ENCODE peak calls at places on chromosomes 13 and 19, in seven cellular contexts. One of them, this sample, is unnamed.

GRCh38 chr19:36073121-36073876 is 18.6 kb downstream of the WDR62 start:
- DNase-seq in endothelial cell: no peak
- DNase-seq in NCI-H1417 treated with DMSO at 0.1 percent for 48 hours: no peak
- DNase-seq in stimulated activated CD8-positive, alpha-beta memory T cell treated with anti-CD3 and anti-CD28 coated beads, Interleukin-7, amount 100 ng/mL, for 48 hours: no peak
- DNase-seq in activated CD4-positive, alpha-beta T cell treated with anti-CD3 and anti-CD28 coated beads, Interleukin-2, amount 50 U/mL, for 1 hour: no peak
- DNase-seq in neuronal stem cell: no peak
- DNase-seq in thyroid gland: no peak
- DNase-seq in this sample: no peak

GRCh38 chr19:47485210-47485609 is 1.2 kb upstream of the KPTN start:
- DNase-seq in NCI-H1417 treated with DMSO at 0.1 percent for 48 hours: no peak
- DNase-seq in stimulated activated CD8-positive, alpha-beta memory T cell treated with anti-CD3 and anti-CD28 coated beads, Interleukin-7, amount 100 ng/mL, for 48 hours: no peak
- DNase-seq in activated CD4-positive, alpha-beta T cell treated with anti-CD3 and anti-CD28 coated beads, Interleukin-2, amount 50 U/mL, for 1 hour: no peak
- DNase-seq in endothelial cell: no peak
- DNase-seq in thyroid gland: no peak
- DNase-seq in neuronal stem cell: no peak
- DNase-seq in this sample: no peak

GRCh38 chr13:45695198-45695730 is 6.9 kb upstream of the CBY2 start:
- DNase-seq in endothelial cell: no peak
- DNase-seq in NCI-H1417 treated with DMSO at 0.1 percent for 48 hours: no peak
- DNase-seq in neuronal stem cell: no peak
- DNase-seq in stimulated activated CD8-positive, alpha-beta memory T cell treated with anti-CD3 and anti-CD28 coated beads, Interleukin-7, amount 100 ng/mL, for 48 hours: peak; percentile 11
- DNase-seq in activated CD4-positive, alpha-beta T cell treated with anti-CD3 and anti-CD28 coated beads, Interleukin-2, amount 50 U/mL, for 1 hour: no peak
- DNase-seq in thyroid gland: no peak
- DNase-seq in this sample: no peak

GRCh38 chr13:21759911-21760310 is 89.0 kb downstream of the FGF9 start:
- DNase-seq in thyroid gland: no peak
- DNase-seq in activated CD4-positive, alpha-beta T cell treated with anti-CD3 and anti-CD28 coated beads, Interleukin-2, amount 50 U/mL, for 1 hour: no peak
- DNase-seq in neuronal stem cell: no peak
- DNase-seq in stimulated activated CD8-positive, alpha-beta memory T cell treated with anti-CD3 and anti-CD28 coated beads, Interleukin-7, amount 100 ng/mL, for 48 hours: no peak
- DNase-seq in endothelial cell: no peak
- DNase-seq in NCI-H1417 treated with DMSO at 0.1 percent for 48 hours: no peak
- DNase-seq in this sample: no peak

GRCh38 chr13:75610466-75610865 is 25.7 kb upstream of the LMO7 start:
- DNase-seq in stimulated activated CD8-positive, alpha-beta memory T cell treated with anti-CD3 and anti-CD28 coated beads, Interleukin-7, amount 100 ng/mL, for 48 hours: no peak
- DNase-seq in endothelial cell: no peak
- DNase-seq in activated CD4-positive, alpha-beta T cell treated with anti-CD3 and anti-CD28 coated beads, Interleukin-2, amount 50 U/mL, for 1 hour: no peak
- DNase-seq in NCI-H1417 treated with DMSO at 0.1 percent for 48 hours: no peak
- DNase-seq in neuronal stem cell: no peak
- DNase-seq in thyroid gland: no peak
- DNase-seq in this sample: no peak

GRCh38 chr19:17441241-17442135 is 7.0 kb downstream of the TMEM221 start:
- DNase-seq in neuronal stem cell: no peak
- DNase-seq in NCI-H1417 treated with DMSO at 0.1 percent for 48 hours: no peak
- DNase-seq in endothelial cell: peak; percentile 40
- DNase-seq in activated CD4-positive, alpha-beta T cell treated with anti-CD3 and anti-CD28 coated beads, Interleukin-2, amount 50 U/mL, for 1 hour: no peak
- DNase-seq in thyroid gland: no peak
- DNase-seq in stimulated activated CD8-positive, alpha-beta memory T cell treated with anti-CD3 and anti-CD28 coated beads, Interleukin-7, amount 100 ng/mL, for 48 hours: no peak
- DNase-seq in this sample: peak; percentile 26

GRCh38 chr13:66627512-66627911 is 602.6 kb downstream of the PCDH9 start:
- DNase-seq in neuronal stem cell: no peak
- DNase-seq in endothelial cell: no peak
- DNase-seq in activated CD4-positive, alpha-beta T cell treated with anti-CD3 and anti-CD28 coated beads, Interleukin-2, amount 50 U/mL, for 1 hour: no peak
- DNase-seq in thyroid gland: no peak
- DNase-seq in stimulated activated CD8-positive, alpha-beta memory T cell treated with anti-CD3 and anti-CD28 coated beads, Interleukin-7, amount 100 ng/mL, for 48 hours: no peak
- DNase-seq in NCI-H1417 treated with DMSO at 0.1 percent for 48 hours: no peak
- DNase-seq in this sample: no peak

GRCh38 chr13:66660013-66660804 is 569.9 kb downstream of the PCDH9 start:
- DNase-seq in neuronal stem cell: no peak
- DNase-seq in activated CD4-positive, alpha-beta T cell treated with anti-CD3 and anti-CD28 coated beads, Interleukin-2, amount 50 U/mL, for 1 hour: no peak
- DNase-seq in endothelial cell: no peak
- DNase-seq in thyroid gland: no peak
- DNase-seq in NCI-H1417 treated with DMSO at 0.1 percent for 48 hours: no peak
- DNase-seq in stimulated activated CD8-positive, alpha-beta memory T cell treated with anti-CD3 and anti-CD28 coated beads, Interleukin-7, amount 100 ng/mL, for 48 hours: no peak
- DNase-seq in this sample: no peak

GRCh38 chr13:27295096-27295495 is 24.5 kb downstream of the RASL11A start:
- DNase-seq in neuronal stem cell: no peak
- DNase-seq in endothelial cell: no peak
- DNase-seq in NCI-H1417 treated with DMSO at 0.1 percent for 48 hours: no peak
- DNase-seq in stimulated activated CD8-positive, alpha-beta memory T cell treated with anti-CD3 and anti-CD28 coated beads, Interleukin-7, amount 100 ng/mL, for 48 hours: no peak
- DNase-seq in activated CD4-positive, alpha-beta T cell treated with anti-CD3 and anti-CD28 coated beads, Interleukin-2, amount 50 U/mL, for 1 hour: no peak
- DNase-seq in thyroid gland: no peak
- DNase-seq in this sample: no peak

GRCh38 chr19:18253716-18254115 is 20.5 kb downstream of the IQCN start:
- DNase-seq in neuronal stem cell: no peak
- DNase-seq in NCI-H1417 treated with DMSO at 0.1 percent for 48 hours: no peak
- DNase-seq in endothelial cell: no peak
- DNase-seq in stimulated activated CD8-positive, alpha-beta memory T cell treated with anti-CD3 and anti-CD28 coated beads, Interleukin-7, amount 100 ng/mL, for 48 hours: no peak
- DNase-seq in activated CD4-positive, alpha-beta T cell treated with anti-CD3 and anti-CD28 coated beads, Interleukin-2, amount 50 U/mL, for 1 hour: no peak
- DNase-seq in thyroid gland: peak; percentile 92
- DNase-seq in this sample: no peak

GRCh38 chr19:47247308-47247990 is 8.9 kb upstream of the CCDC9 start:
- DNase-seq in endothelial cell: peak; percentile 78
- DNase-seq in NCI-H1417 treated with DMSO at 0.1 percent for 48 hours: no peak
- DNase-seq in thyroid gland: peak; percentile 71
- DNase-seq in neuronal stem cell: no peak
- DNase-seq in activated CD4-positive, alpha-beta T cell treated with anti-CD3 and anti-CD28 coated beads, Interleukin-2, amount 50 U/mL, for 1 hour: peak; percentile 77
- DNase-seq in stimulated activated CD8-positive, alpha-beta memory T cell treated with anti-CD3 and anti-CD28 coated beads, Interleukin-7, amount 100 ng/mL, for 48 hours: no peak
- DNase-seq in this sample: peak; percentile 81

GRCh38 chr13:63396746-63397145 is 1981.1 kb upstream of the PCDH20 start:
- DNase-seq in thyroid gland: no peak
- DNase-seq in activated CD4-positive, alpha-beta T cell treated with anti-CD3 and anti-CD28 coated beads, Interleukin-2, amount 50 U/mL, for 1 hour: no peak
- DNase-seq in neuronal stem cell: no peak
- DNase-seq in endothelial cell: no peak
- DNase-seq in NCI-H1417 treated with DMSO at 0.1 percent for 48 hours: no peak
- DNase-seq in stimulated activated CD8-positive, alpha-beta memory T cell treated with anti-CD3 and anti-CD28 coated beads, Interleukin-7, amount 100 ng/mL, for 48 hours: no peak
- DNase-seq in this sample: no peak

GRCh38 chr19:4660181-4660791 is 9.9 kb downstream of the MYDGF start:
- DNase-seq in NCI-H1417 treated with DMSO at 0.1 percent for 48 hours: no peak
- DNase-seq in stimulated activated CD8-positive, alpha-beta memory T cell treated with anti-CD3 and anti-CD28 coated beads, Interleukin-7, amount 100 ng/mL, for 48 hours: no peak
- DNase-seq in thyroid gland: no peak
- DNase-seq in neuronal stem cell: no peak
- DNase-seq in activated CD4-positive, alpha-beta T cell treated with anti-CD3 and anti-CD28 coated beads, Interleukin-2, amount 50 U/mL, for 1 hour: no peak
- DNase-seq in endothelial cell: peak; percentile 50
- DNase-seq in this sample: peak; percentile 32

GRCh38 chr13:89550842-89551422 is 1796.6 kb upstream of the MIR17HG start:
- DNase-seq in NCI-H1417 treated with DMSO at 0.1 percent for 48 hours: no peak
- DNase-seq in thyroid gland: no peak
- DNase-seq in endothelial cell: no peak
- DNase-seq in stimulated activated CD8-positive, alpha-beta memory T cell treated with anti-CD3 and anti-CD28 coated beads, Interleukin-7, amount 100 ng/mL, for 48 hours: no peak
- DNase-seq in activated CD4-positive, alpha-beta T cell treated with anti-CD3 and anti-CD28 coated beads, Interleukin-2, amount 50 U/mL, for 1 hour: no peak
- DNase-seq in neuronal stem cell: no peak
- DNase-seq in this sample: no peak

GRCh38 chr19:49869009-49869483 is 1.7 kb upstream of the PNKP start:
- DNase-seq in activated CD4-positive, alpha-beta T cell treated with anti-CD3 and anti-CD28 coated beads, Interleukin-2, amount 50 U/mL, for 1 hour: no peak
- DNase-seq in thyroid gland: no peak
- DNase-seq in NCI-H1417 treated with DMSO at 0.1 percent for 48 hours: no peak
- DNase-seq in stimulated activated CD8-positive, alpha-beta memory T cell treated with anti-CD3 and anti-CD28 coated beads, Interleukin-7, amount 100 ng/mL, for 48 hours: no peak
- DNase-seq in neuronal stem cell: no peak
- DNase-seq in endothelial cell: no peak
- DNase-seq in this sample: no peak

GRCh38 chr19:11179716-11180297 is 17.5 kb downstream of the KANK2 start:
- DNase-seq in stimulated activated CD8-positive, alpha-beta memory T cell treated with anti-CD3 and anti-CD28 coated beads, Interleukin-7, amount 100 ng/mL, for 48 hours: no peak
- DNase-seq in neuronal stem cell: no peak
- DNase-seq in NCI-H1417 treated with DMSO at 0.1 percent for 48 hours: no peak
- DNase-seq in thyroid gland: no peak
- DNase-seq in activated CD4-positive, alpha-beta T cell treated with anti-CD3 and anti-CD28 coated beads, Interleukin-2, amount 50 U/mL, for 1 hour: no peak
- DNase-seq in endothelial cell: no peak
- DNase-seq in this sample: peak; percentile 21

GRCh38 chr19:17555929-17556813 is 722 bp downstream of the COLGALT1 start:
- DNase-seq in stimulated activated CD8-positive, alpha-beta memory T cell treated with anti-CD3 and anti-CD28 coated beads, Interleukin-7, amount 100 ng/mL, for 48 hours: peak; percentile 3
- DNase-seq in endothelial cell: peak; percentile 45
- DNase-seq in thyroid gland: peak; percentile 40
- DNase-seq in NCI-H1417 treated with DMSO at 0.1 percent for 48 hours: no peak
- DNase-seq in neuronal stem cell: peak; percentile 27
- DNase-seq in activated CD4-positive, alpha-beta T cell treated with anti-CD3 and anti-CD28 coated beads, Interleukin-2, amount 50 U/mL, for 1 hour: no peak
- DNase-seq in this sample: peak; percentile 24

GRCh38 chr19:30371157-30371845 is 883 bp upstream of the ZNF536 start:
- DNase-seq in thyroid gland: no peak
- DNase-seq in NCI-H1417 treated with DMSO at 0.1 percent for 48 hours: no peak
- DNase-seq in activated CD4-positive, alpha-beta T cell treated with anti-CD3 and anti-CD28 coated beads, Interleukin-2, amount 50 U/mL, for 1 hour: no peak
- DNase-seq in neuronal stem cell: no peak
- DNase-seq in endothelial cell: no peak
- DNase-seq in stimulated activated CD8-positive, alpha-beta memory T cell treated with anti-CD3 and anti-CD28 coated beads, Interleukin-7, amount 100 ng/mL, for 48 hours: no peak
- DNase-seq in this sample: no peak

GRCh38 chr13:113121183-113121927 is 1.2 kb upstream of the F10 start:
- DNase-seq in activated CD4-positive, alpha-beta T cell treated with anti-CD3 and anti-CD28 coated beads, Interleukin-2, amount 50 U/mL, for 1 hour: no peak
- DNase-seq in NCI-H1417 treated with DMSO at 0.1 percent for 48 hours: no peak
- DNase-seq in thyroid gland: no peak
- DNase-seq in stimulated activated CD8-positive, alpha-beta memory T cell treated with anti-CD3 and anti-CD28 coated beads, Interleukin-7, amount 100 ng/mL, for 48 hours: no peak
- DNase-seq in endothelial cell: no peak
- DNase-seq in neuronal stem cell: no peak
- DNase-seq in this sample: no peak

GRCh38 chr19:38650911-38651584 is 3.6 kb downstream of the ACTN4 start:
- DNase-seq in stimulated activated CD8-positive, alpha-beta memory T cell treated with anti-CD3 and anti-CD28 coated beads, Interleukin-7, amount 100 ng/mL, for 48 hours: no peak
- DNase-seq in NCI-H1417 treated with DMSO at 0.1 percent for 48 hours: no peak
- DNase-seq in neuronal stem cell: no peak
- DNase-seq in thyroid gland: peak; percentile 44
- DNase-seq in activated CD4-positive, alpha-beta T cell treated with anti-CD3 and anti-CD28 coated beads, Interleukin-2, amount 50 U/mL, for 1 hour: no peak
- DNase-seq in endothelial cell: no peak
- DNase-seq in this sample: no peak

GRCh38 chr13:44364601-44365000 is 9.0 kb upstream of the SERP2 start:
- DNase-seq in activated CD4-positive, alpha-beta T cell treated with anti-CD3 and anti-CD28 coated beads, Interleukin-2, amount 50 U/mL, for 1 hour: no peak
- DNase-seq in endothelial cell: no peak
- DNase-seq in stimulated activated CD8-positive, alpha-beta memory T cell treated with anti-CD3 and anti-CD28 coated beads, Interleukin-7, amount 100 ng/mL, for 48 hours: no peak
- DNase-seq in neuronal stem cell: peak; percentile 51
- DNase-seq in NCI-H1417 treated with DMSO at 0.1 percent for 48 hours: no peak
- DNase-seq in thyroid gland: no peak
- DNase-seq in this sample: no peak

GRCh38 chr13:94431987-94432386 is 47.5 kb downstream of the DCT start:
- DNase-seq in NCI-H1417 treated with DMSO at 0.1 percent for 48 hours: no peak
- DNase-seq in neuronal stem cell: no peak
- DNase-seq in thyroid gland: no peak
- DNase-seq in endothelial cell: no peak
- DNase-seq in stimulated activated CD8-positive, alpha-beta memory T cell treated with anti-CD3 and anti-CD28 coated beads, Interleukin-7, amount 100 ng/mL, for 48 hours: no peak
- DNase-seq in activated CD4-positive, alpha-beta T cell treated with anti-CD3 and anti-CD28 coated beads, Interleukin-2, amount 50 U/mL, for 1 hour: no peak
- DNase-seq in this sample: peak; percentile 51

GRCh38 chr13:109715902-109716301 is 70.5 kb downstream of the IRS2 start:
- DNase-seq in endothelial cell: no peak
- DNase-seq in stimulated activated CD8-positive, alpha-beta memory T cell treated with anti-CD3 and anti-CD28 coated beads, Interleukin-7, amount 100 ng/mL, for 48 hours: no peak
- DNase-seq in NCI-H1417 treated with DMSO at 0.1 percent for 48 hours: no peak
- DNase-seq in activated CD4-positive, alpha-beta T cell treated with anti-CD3 and anti-CD28 coated beads, Interleukin-2, amount 50 U/mL, for 1 hour: no peak
- DNase-seq in thyroid gland: no peak
- DNase-seq in neuronal stem cell: no peak
- DNase-seq in this sample: no peak

GRCh38 chr13:106768991-106769390 is 201.1 kb upstream of the ARGLU1 start:
- DNase-seq in neuronal stem cell: no peak
- DNase-seq in thyroid gland: peak; percentile 28
- DNase-seq in activated CD4-positive, alpha-beta T cell treated with anti-CD3 and anti-CD28 coated beads, Interleukin-2, amount 50 U/mL, for 1 hour: no peak
- DNase-seq in stimulated activated CD8-positive, alpha-beta memory T cell treated with anti-CD3 and anti-CD28 coated beads, Interleukin-7, amount 100 ng/mL, for 48 hours: no peak
- DNase-seq in endothelial cell: no peak
- DNase-seq in NCI-H1417 treated with DMSO at 0.1 percent for 48 hours: no peak
- DNase-seq in this sample: no peak

GRCh38 chr19:48558018-48558684 is 6.2 kb downstream of the SULT2B1 start:
- DNase-seq in thyroid gland: peak; percentile 75
- DNase-seq in neuronal stem cell: no peak
- DNase-seq in activated CD4-positive, alpha-beta T cell treated with anti-CD3 and anti-CD28 coated beads, Interleukin-2, amount 50 U/mL, for 1 hour: no peak
- DNase-seq in endothelial cell: no peak
- DNase-seq in stimulated activated CD8-positive, alpha-beta memory T cell treated with anti-CD3 and anti-CD28 coated beads, Interleukin-7, amount 100 ng/mL, for 48 hours: no peak
- DNase-seq in NCI-H1417 treated with DMSO at 0.1 percent for 48 hours: no peak
- DNase-seq in this sample: no peak

GRCh38 chr19:15432018-15432494 is 13.3 kb upstream of the AKAP8L start:
- DNase-seq in endothelial cell: no peak
- DNase-seq in activated CD4-positive, alpha-beta T cell treated with anti-CD3 and anti-CD28 coated beads, Interleukin-2, amount 50 U/mL, for 1 hour: no peak
- DNase-seq in stimulated activated CD8-positive, alpha-beta memory T cell treated with anti-CD3 and anti-CD28 coated beads, Interleukin-7, amount 100 ng/mL, for 48 hours: peak; percentile 15
- DNase-seq in thyroid gland: no peak
- DNase-seq in NCI-H1417 treated with DMSO at 0.1 percent for 48 hours: no peak
- DNase-seq in neuronal stem cell: no peak
- DNase-seq in this sample: no peak

GRCh38 chr13:70812481-70812880 is 704.2 kb upstream of the KLHL1 start:
- DNase-seq in endothelial cell: no peak
- DNase-seq in activated CD4-positive, alpha-beta T cell treated with anti-CD3 and anti-CD28 coated beads, Interleukin-2, amount 50 U/mL, for 1 hour: no peak
- DNase-seq in stimulated activated CD8-positive, alpha-beta memory T cell treated with anti-CD3 and anti-CD28 coated beads, Interleukin-7, amount 100 ng/mL, for 48 hours: no peak
- DNase-seq in thyroid gland: no peak
- DNase-seq in neuronal stem cell: no peak
- DNase-seq in NCI-H1417 treated with DMSO at 0.1 percent for 48 hours: no peak
- DNase-seq in this sample: no peak

GRCh38 chr13:107258599-107259187 is 690.8 kb upstream of the ARGLU1 start:
- DNase-seq in thyroid gland: no peak
- DNase-seq in NCI-H1417 treated with DMSO at 0.1 percent for 48 hours: no peak
- DNase-seq in neuronal stem cell: no peak
- DNase-seq in activated CD4-positive, alpha-beta T cell treated with anti-CD3 and anti-CD28 coated beads, Interleukin-2, amount 50 U/mL, for 1 hour: no peak
- DNase-seq in endothelial cell: no peak
- DNase-seq in stimulated activated CD8-positive, alpha-beta memory T cell treated with anti-CD3 and anti-CD28 coated beads, Interleukin-7, amount 100 ng/mL, for 48 hours: no peak
- DNase-seq in this sample: no peak

GRCh38 chr13:72458701-72459100 is 268.7 kb downstream of the MZT1 start:
- DNase-seq in thyroid gland: no peak
- DNase-seq in stimulated activated CD8-positive, alpha-beta memory T cell treated with anti-CD3 and anti-CD28 coated beads, Interleukin-7, amount 100 ng/mL, for 48 hours: no peak
- DNase-seq in NCI-H1417 treated with DMSO at 0.1 percent for 48 hours: no peak
- DNase-seq in activated CD4-positive, alpha-beta T cell treated with anti-CD3 and anti-CD28 coated beads, Interleukin-2, amount 50 U/mL, for 1 hour: no peak
- DNase-seq in endothelial cell: no peak
- DNase-seq in neuronal stem cell: no peak
- DNase-seq in this sample: no peak

GRCh38 chr19:8174706-8175105 is 25.3 kb upstream of the FBN3 start:
- DNase-seq in NCI-H1417 treated with DMSO at 0.1 percent for 48 hours: no peak
- DNase-seq in endothelial cell: no peak
- DNase-seq in stimulated activated CD8-positive, alpha-beta memory T cell treated with anti-CD3 and anti-CD28 coated beads, Interleukin-7, amount 100 ng/mL, for 48 hours: no peak
- DNase-seq in activated CD4-positive, alpha-beta T cell treated with anti-CD3 and anti-CD28 coated beads, Interleukin-2, amount 50 U/mL, for 1 hour: no peak
- DNase-seq in neuronal stem cell: no peak
- DNase-seq in thyroid gland: no peak
- DNase-seq in this sample: no peak

GRCh38 chr13:77810430-77810829 is 108.2 kb downstream of the EDNRB start:
- DNase-seq in stimulated activated CD8-positive, alpha-beta memory T cell treated with anti-CD3 and anti-CD28 coated beads, Interleukin-7, amount 100 ng/mL, for 48 hours: no peak
- DNase-seq in activated CD4-positive, alpha-beta T cell treated with anti-CD3 and anti-CD28 coated beads, Interleukin-2, amount 50 U/mL, for 1 hour: no peak
- DNase-seq in NCI-H1417 treated with DMSO at 0.1 percent for 48 hours: no peak
- DNase-seq in endothelial cell: no peak
- DNase-seq in thyroid gland: no peak
- DNase-seq in neuronal stem cell: no peak
- DNase-seq in this sample: peak; percentile 32

GRCh38 chr13:114119196-114119595 is 13.2 kb downstream of the RASA3 start:
- DNase-seq in NCI-H1417 treated with DMSO at 0.1 percent for 48 hours: no peak
- DNase-seq in activated CD4-positive, alpha-beta T cell treated with anti-CD3 and anti-CD28 coated beads, Interleukin-2, amount 50 U/mL, for 1 hour: no peak
- DNase-seq in neuronal stem cell: no peak
- DNase-seq in thyroid gland: peak; percentile 38
- DNase-seq in stimulated activated CD8-positive, alpha-beta memory T cell treated with anti-CD3 and anti-CD28 coated beads, Interleukin-7, amount 100 ng/mL, for 48 hours: no peak
- DNase-seq in endothelial cell: peak; percentile 81
- DNase-seq in this sample: no peak

GRCh38 chr19:13078897-13079541 is 23.6 kb downstream of the LYL1 start:
- DNase-seq in neuronal stem cell: no peak
- DNase-seq in endothelial cell: no peak
- DNase-seq in activated CD4-positive, alpha-beta T cell treated with anti-CD3 and anti-CD28 coated beads, Interleukin-2, amount 50 U/mL, for 1 hour: no peak
- DNase-seq in thyroid gland: peak; percentile 63
- DNase-seq in stimulated activated CD8-positive, alpha-beta memory T cell treated with anti-CD3 and anti-CD28 coated beads, Interleukin-7, amount 100 ng/mL, for 48 hours: no peak
- DNase-seq in NCI-H1417 treated with DMSO at 0.1 percent for 48 hours: no peak
- DNase-seq in this sample: no peak